ENCODE peak calls at places on chromosomes 1 and 21, in eight cellular contexts. Y is CD8-positive, alpha-beta T cell; C is left lung; A is neural progenitor cell; W is heart right ventricle; X is left ventricle myocardium inferior; J is prostate gland; B is body of pancreas. K is an unnamed sample.

GRCh38 chr1:222627232-222627631 is 9.3 kb downstream of the MIA3 start:
- DNase-seq in Y (no peak), C (no peak), A (no peak), W (peak; percentile 7), X (no peak), J (no peak), B (no peak), K (peak; percentile 79)

GRCh38 chr1:179809506-179810366 is 66.6 kb downstream of the FAM163A start:
- DNase-seq in Y (peak; percentile 77), C (no peak), A (peak; percentile 87), W (peak; percentile 66), X (peak; percentile 50), J (peak; percentile 48), B (peak; percentile 67), K (peak; percentile 71)

GRCh38 chr21:25837545-25838263 is 102.9 kb downstream of the GABPA start:
- DNase-seq in Y (no peak), C (no peak), A (no peak), W (no peak), X (no peak), J (no peak), B (no peak), K (no peak)

GRCh38 chr1:77415585-77415984 is 133.8 kb downstream of the AK5 start:
- DNase-seq in Y (no peak), C (no peak), A (no peak), W (no peak), X (no peak), J (no peak), B (no peak), K (no peak)

GRCh38 chr1:15432327-15432726 is 5.9 kb upstream of the CTRC start:
- DNase-seq in Y (no peak), C (peak; percentile 48), A (no peak), W (no peak), X (no peak), J (no peak), B (peak; percentile 97), K (no peak)

GRCh38 chr1:230271396-230272035 is 154.6 kb downstream of the PGBD5 start:
- DNase-seq in Y (no peak), C (no peak), A (no peak), W (no peak), X (no peak), J (no peak), B (no peak), K (no peak)

GRCh38 chr1:26541816-26542711 is 12.5 kb downstream of the RPS6KA1 start:
- DNase-seq in Y (peak; percentile 85), C (peak; percentile 93), A (peak; percentile 72), W (peak; percentile 73), X (peak; percentile 73), J (peak; percentile 46), B (peak; percentile 47), K (peak; percentile 90)

GRCh38 chr1:53580009-53580400 is 120.8 kb downstream of the DMRTB1 start:
- DNase-seq in Y (no peak), C (no peak), A (no peak), W (no peak), X (no peak), J (no peak), B (peak; percentile 5), K (no peak)

GRCh38 chr1:109873278-109874175 is 37.1 kb upstream of the CSF1 start:
- DNase-seq in Y (no peak), C (no peak), A (no peak), W (no peak), X (no peak), J (no peak), B (no peak), K (no peak)

GRCh38 chr1:21174230-21174629 is 2.5 kb downstream of the EIF4G3 start:
- DNase-seq in Y (no peak), C (no peak), A (no peak), W (no peak), X (no peak), J (no peak), B (no peak), K (no peak)

GRCh38 chr1:23577056-23577985 is 18.0 kb upstream of the ID3 start:
- DNase-seq in Y (no peak), C (no peak), A (no peak), W (peak; percentile 72), X (no peak), J (no peak), B (no peak), K (peak; percentile 18)

GRCh38 chr1:200731654-200732332 is 6.9 kb upstream of the CAMSAP2 start:
- DNase-seq in Y (no peak), C (no peak), A (no peak), W (no peak), X (no peak), J (no peak), B (no peak), K (no peak)

GRCh38 chr1:231557898-231558710 is 29.6 kb downstream of the TSNAX start:
- DNase-seq in Y (no peak), C (no peak), A (no peak), W (peak; percentile 27), X (no peak), J (no peak), B (no peak), K (no peak)

GRCh38 chr1:230204852-230205251 is 137.8 kb downstream of the GALNT2 start:
- DNase-seq in Y (no peak), C (no peak), A (no peak), W (no peak), X (no peak), J (peak; percentile 30), B (peak; percentile 42), K (no peak)

DNA sequence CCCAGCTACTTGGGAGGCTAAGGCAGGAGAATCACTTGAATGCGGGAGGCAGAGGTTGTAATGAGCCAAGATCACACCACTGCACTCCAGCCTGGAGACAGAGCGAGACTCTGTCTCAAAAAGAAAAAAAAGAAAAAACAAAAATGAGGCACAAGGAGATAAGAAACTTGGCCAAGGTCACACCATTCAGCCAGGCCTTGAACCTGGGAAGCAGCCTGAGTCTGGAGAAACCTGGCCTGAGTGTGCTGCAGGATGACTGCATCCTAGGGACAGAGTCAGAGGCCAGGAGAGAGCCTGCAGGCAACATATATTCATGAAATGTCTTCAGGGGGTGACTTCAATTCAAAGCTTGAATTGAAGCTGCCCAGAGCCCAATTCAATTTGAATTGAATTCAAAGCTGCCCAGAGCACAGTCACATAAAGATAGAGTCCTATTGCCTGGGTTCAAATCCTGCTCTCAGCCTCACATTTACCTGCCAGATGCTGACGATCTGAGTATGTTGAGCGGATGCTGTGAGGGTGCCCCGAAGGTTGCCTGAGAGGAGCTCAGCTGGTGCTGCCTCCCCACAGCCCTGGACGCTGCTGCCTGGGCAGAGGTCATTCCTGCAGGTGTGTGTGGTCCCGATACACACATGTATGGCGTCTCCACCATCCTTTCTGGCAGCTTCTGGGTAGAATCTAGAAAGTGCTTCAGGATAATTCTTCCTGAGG is 307.7 kb downstream of the AJAP1 start:
- DNase-seq in Y (no peak), C (no peak), A (no peak), W (no peak), X (no peak), J (no peak), B (no peak), K (peak; percentile 34)
- H3K9me3 ChIP-seq in Y (no peaks in the 10 kb centered on the region), C (no peaks in the 10 kb centered on the region), A (no peaks in the 10 kb centered on the region), W (no peaks in the 10 kb centered on the region), X (no peaks in the 10 kb centered on the region), J (no peaks in the 10 kb centered on the region), B (no peaks in the 10 kb centered on the region), K (no peaks in the 10 kb centered on the region)

GRCh38 chr1:156847591-156848460 is 11.1 kb downstream of the INSRR start:
- DNase-seq in Y (no peak), C (no peak), A (no peak), W (no peak), X (no peak), J (no peak), B (no peak), K (no peak)
- H3K9me3 ChIP-seq in Y (no peaks in the 10 kb centered on the region), C (no peaks in the 10 kb centered on the region), A (no peaks in the 10 kb centered on the region), W (no peaks in the 10 kb centered on the region), X (no peaks in the 10 kb centered on the region), J (no peaks in the 10 kb centered on the region), B (no peaks in the 10 kb centered on the region), K (no peaks in the 10 kb centered on the region)

GRCh38 chr1:245687636-245688535 is 533.1 kb downstream of the KIF26B start:
- DNase-seq in Y (no peak), C (no peak), A (peak; percentile 35), W (no peak), X (no peak), J (no peak), B (no peak), K (no peak)
- H3K9me3 ChIP-seq in Y (no peaks in the 10 kb centered on the region), C (no peaks in the 10 kb centered on the region), A (no peaks in the 10 kb centered on the region), W (no peaks in the 10 kb centered on the region), X (no peaks in the 10 kb centered on the region), J (no peaks in the 10 kb centered on the region), B (no peaks in the 10 kb centered on the region), K (peaks cover 19% of the 10 kb centered on the region)

DNA sequence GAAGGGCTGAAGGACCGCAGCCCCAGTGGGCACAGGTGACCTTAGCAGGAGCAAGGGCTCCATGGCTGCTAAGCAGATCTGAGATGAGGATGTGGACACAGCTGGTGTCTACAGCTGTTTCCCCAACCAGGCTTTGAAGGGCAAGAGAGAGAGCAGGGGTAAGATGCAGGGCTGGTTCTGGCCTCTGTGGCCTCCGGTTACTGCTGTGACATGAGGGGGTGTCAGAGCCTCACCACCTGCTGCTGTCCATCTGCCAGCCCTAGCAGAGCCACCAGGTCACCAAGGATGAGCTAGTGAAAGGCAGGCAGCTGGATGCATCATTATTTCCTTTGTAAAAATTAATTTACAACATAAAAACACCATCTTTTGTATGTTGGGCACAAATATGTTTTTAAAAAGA is 33.4 kb downstream of the OBSCN start:
- DNase-seq in Y (no peak), C (no peak), A (no peak), W (no peak), X (no peak), J (no peak), B (no peak), K (no peak)
- H3K9me3 ChIP-seq in Y (peaks cover 9% of the 10 kb centered on the region), C (no peaks in the 10 kb centered on the region), A (peaks cover 15% of the 10 kb centered on the region), W (peaks cover 33% of the 10 kb centered on the region), X (peaks cover 52% of the 10 kb centered on the region), J (no peaks in the 10 kb centered on the region), B (no peaks in the 10 kb centered on the region), K (peaks cover 14% of the 10 kb centered on the region)

K was measured in ascending aorta.